ENCODE peak calls at places on chromosome 22, in eight cellular contexts. One of them, this sample, is unnamed.

GRCh38 chr22:27673839-27674238 is 127.7 kb downstream of the MN1 start:
- DNase-seq in GM04503: no peak
- DNase-seq in stimulated activated CD4-positive, alpha-beta T cell treated with anti-CD3 and anti-CD28 coated beads, TNF-alpha, amount 100 ng/mL, for 1 hour: no peak
- DNase-seq in H9: no peak
- DNase-seq in skeletal muscle cell: no peak
- DNase-seq in activated CD4-positive, alpha-beta T cell treated with anti-CD3 and anti-CD28 coated beads for 4 hours: no peak
- DNase-seq in NCI-H460: no peak
- DNase-seq in HCT116: no peak
- DNase-seq in this sample: no peak

GRCh38 chr22:23939017-23939357 is 22.0 kb downstream of the GSTT2B start:
- DNase-seq in GM04503: no peak
- DNase-seq in stimulated activated CD4-positive, alpha-beta T cell treated with anti-CD3 and anti-CD28 coated beads, TNF-alpha, amount 100 ng/mL, for 1 hour: no peak
- DNase-seq in H9: no peak
- DNase-seq in skeletal muscle cell: no peak
- DNase-seq in activated CD4-positive, alpha-beta T cell treated with anti-CD3 and anti-CD28 coated beads for 4 hours: no peak
- DNase-seq in NCI-H460: no peak
- DNase-seq in HCT116: no peak
- DNase-seq in this sample: no peak

GRCh38 chr22:41885116-41885515 is 29.8 kb downstream of the SHISA8 start:
- DNase-seq in GM04503: no peak
- DNase-seq in stimulated activated CD4-positive, alpha-beta T cell treated with anti-CD3 and anti-CD28 coated beads, TNF-alpha, amount 100 ng/mL, for 1 hour: no peak
- DNase-seq in H9: no peak
- DNase-seq in skeletal muscle cell: no peak
- DNase-seq in activated CD4-positive, alpha-beta T cell treated with anti-CD3 and anti-CD28 coated beads for 4 hours: no peak
- DNase-seq in NCI-H460: no peak
- DNase-seq in HCT116: no peak
- DNase-seq in this sample: no peak

GRCh38 chr22:23119492-23120414 is 22.0 kb downstream of the RSPH14 start:
- DNase-seq in GM04503: no peak
- DNase-seq in stimulated activated CD4-positive, alpha-beta T cell treated with anti-CD3 and anti-CD28 coated beads, TNF-alpha, amount 100 ng/mL, for 1 hour: peak; percentile 29
- DNase-seq in H9: no peak
- DNase-seq in skeletal muscle cell: no peak
- DNase-seq in activated CD4-positive, alpha-beta T cell treated with anti-CD3 and anti-CD28 coated beads for 4 hours: peak; percentile 50
- DNase-seq in NCI-H460: no peak
- DNase-seq in HCT116: no peak
- DNase-seq in this sample: no peak

GRCh38 chr22:16824718-16825687 is at the start of gene XKR3:
- DNase-seq in GM04503: no peak
- DNase-seq in stimulated activated CD4-positive, alpha-beta T cell treated with anti-CD3 and anti-CD28 coated beads, TNF-alpha, amount 100 ng/mL, for 1 hour: no peak
- DNase-seq in H9: no peak
- DNase-seq in skeletal muscle cell: no peak
- DNase-seq in activated CD4-positive, alpha-beta T cell treated with anti-CD3 and anti-CD28 coated beads for 4 hours: no peak
- DNase-seq in NCI-H460: no peak
- DNase-seq in HCT116: no peak
- DNase-seq in this sample: no peak

GRCh38 chr22:39363751-39364484 is 14.1 kb downstream of the SYNGR1 start:
- DNase-seq in GM04503: no peak
- DNase-seq in stimulated activated CD4-positive, alpha-beta T cell treated with anti-CD3 and anti-CD28 coated beads, TNF-alpha, amount 100 ng/mL, for 1 hour: no peak
- DNase-seq in H9: peak; percentile 23
- DNase-seq in skeletal muscle cell: no peak
- DNase-seq in activated CD4-positive, alpha-beta T cell treated with anti-CD3 and anti-CD28 coated beads for 4 hours: no peak
- DNase-seq in NCI-H460: no peak
- DNase-seq in HCT116: no peak
- DNase-seq in this sample: no peak

GRCh38 chr22:19590696-19591095 is 66.5 kb upstream of the CLDN5 start:
- DNase-seq in GM04503: no peak
- DNase-seq in stimulated activated CD4-positive, alpha-beta T cell treated with anti-CD3 and anti-CD28 coated beads, TNF-alpha, amount 100 ng/mL, for 1 hour: no peak
- DNase-seq in H9: no peak
- DNase-seq in skeletal muscle cell: no peak
- DNase-seq in activated CD4-positive, alpha-beta T cell treated with anti-CD3 and anti-CD28 coated beads for 4 hours: no peak
- DNase-seq in NCI-H460: no peak
- DNase-seq in HCT116: no peak
- DNase-seq in this sample: no peak

GRCh38 chr22:26587991-26588613 is 1.8 kb downstream of the TPST2 start:
- DNase-seq in GM04503: no peak
- DNase-seq in stimulated activated CD4-positive, alpha-beta T cell treated with anti-CD3 and anti-CD28 coated beads, TNF-alpha, amount 100 ng/mL, for 1 hour: no peak
- DNase-seq in H9: no peak
- DNase-seq in skeletal muscle cell: no peak
- DNase-seq in activated CD4-positive, alpha-beta T cell treated with anti-CD3 and anti-CD28 coated beads for 4 hours: no peak
- DNase-seq in NCI-H460: no peak
- DNase-seq in HCT116: no peak
- DNase-seq in this sample: no peak

GRCh38 chr22:38312261-38312800 is 4.9 kb downstream of the CSNK1E start:
- DNase-seq in GM04503: no peak
- DNase-seq in stimulated activated CD4-positive, alpha-beta T cell treated with anti-CD3 and anti-CD28 coated beads, TNF-alpha, amount 100 ng/mL, for 1 hour: no peak
- DNase-seq in H9: no peak
- DNase-seq in skeletal muscle cell: no peak
- DNase-seq in activated CD4-positive, alpha-beta T cell treated with anti-CD3 and anti-CD28 coated beads for 4 hours: no peak
- DNase-seq in NCI-H460: no peak
- DNase-seq in HCT116: no peak
- DNase-seq in this sample: no peak

GRCh38 chr22:38860291-38861169 is 11.5 kb downstream of the CBX6 start:
- DNase-seq in GM04503: no peak
- DNase-seq in stimulated activated CD4-positive, alpha-beta T cell treated with anti-CD3 and anti-CD28 coated beads, TNF-alpha, amount 100 ng/mL, for 1 hour: no peak
- DNase-seq in H9: peak; percentile 71
- DNase-seq in skeletal muscle cell: no peak
- DNase-seq in activated CD4-positive, alpha-beta T cell treated with anti-CD3 and anti-CD28 coated beads for 4 hours: no peak
- DNase-seq in NCI-H460: no peak
- DNase-seq in HCT116: no peak
- DNase-seq in this sample: no peak

GRCh38 chr22:37681556-37682049 is 4.5 kb upstream of the NOL12 start:
- DNase-seq in GM04503: no peak
- DNase-seq in stimulated activated CD4-positive, alpha-beta T cell treated with anti-CD3 and anti-CD28 coated beads, TNF-alpha, amount 100 ng/mL, for 1 hour: peak; percentile 49
- DNase-seq in H9: peak; percentile 83
- DNase-seq in skeletal muscle cell: peak; percentile 34
- DNase-seq in activated CD4-positive, alpha-beta T cell treated with anti-CD3 and anti-CD28 coated beads for 4 hours: peak; percentile 74
- DNase-seq in NCI-H460: peak; percentile 67
- DNase-seq in HCT116: peak; percentile 62
- DNase-seq in this sample: peak; percentile 67

GRCh38 chr22:37534445-37534844 is 15.2 kb upstream of the CARD10 start:
- DNase-seq in GM04503: no peak
- DNase-seq in stimulated activated CD4-positive, alpha-beta T cell treated with anti-CD3 and anti-CD28 coated beads, TNF-alpha, amount 100 ng/mL, for 1 hour: no peak
- DNase-seq in H9: no peak
- DNase-seq in skeletal muscle cell: no peak
- DNase-seq in activated CD4-positive, alpha-beta T cell treated with anti-CD3 and anti-CD28 coated beads for 4 hours: no peak
- DNase-seq in NCI-H460: no peak
- DNase-seq in HCT116: no peak
- DNase-seq in this sample: no peak

GRCh38 chr22:41216984-41217383 is 11.9 kb downstream of the L3MBTL2 start:
- DNase-seq in GM04503: no peak
- DNase-seq in stimulated activated CD4-positive, alpha-beta T cell treated with anti-CD3 and anti-CD28 coated beads, TNF-alpha, amount 100 ng/mL, for 1 hour: no peak
- DNase-seq in H9: no peak
- DNase-seq in skeletal muscle cell: no peak
- DNase-seq in activated CD4-positive, alpha-beta T cell treated with anti-CD3 and anti-CD28 coated beads for 4 hours: no peak
- DNase-seq in NCI-H460: no peak
- DNase-seq in HCT116: no peak
- DNase-seq in this sample: no peak

GRCh38 chr22:38731703-38732161 is 24.1 kb downstream of the SUN2 start:
- DNase-seq in GM04503: no peak
- DNase-seq in stimulated activated CD4-positive, alpha-beta T cell treated with anti-CD3 and anti-CD28 coated beads, TNF-alpha, amount 100 ng/mL, for 1 hour: no peak
- DNase-seq in H9: no peak
- DNase-seq in skeletal muscle cell: no peak
- DNase-seq in activated CD4-positive, alpha-beta T cell treated with anti-CD3 and anti-CD28 coated beads for 4 hours: no peak
- DNase-seq in NCI-H460: no peak
- DNase-seq in HCT116: no peak
- DNase-seq in this sample: no peak

GRCh38 chr22:39408173-39408572 is 8.6 kb downstream of the TAB1 start:
- DNase-seq in GM04503: no peak
- DNase-seq in stimulated activated CD4-positive, alpha-beta T cell treated with anti-CD3 and anti-CD28 coated beads, TNF-alpha, amount 100 ng/mL, for 1 hour: no peak
- DNase-seq in H9: no peak
- DNase-seq in skeletal muscle cell: no peak
- DNase-seq in activated CD4-positive, alpha-beta T cell treated with anti-CD3 and anti-CD28 coated beads for 4 hours: no peak
- DNase-seq in NCI-H460: no peak
- DNase-seq in HCT116: no peak
- DNase-seq in this sample: no peak

GRCh38 chr22:18987765-18988164 is 51.7 kb upstream of the PRODH start:
- DNase-seq in GM04503: no peak
- DNase-seq in stimulated activated CD4-positive, alpha-beta T cell treated with anti-CD3 and anti-CD28 coated beads, TNF-alpha, amount 100 ng/mL, for 1 hour: no peak
- DNase-seq in H9: peak; percentile 77
- DNase-seq in skeletal muscle cell: no peak
- DNase-seq in activated CD4-positive, alpha-beta T cell treated with anti-CD3 and anti-CD28 coated beads for 4 hours: no peak
- DNase-seq in NCI-H460: no peak
- DNase-seq in HCT116: no peak
- DNase-seq in this sample: no peak

GRCh38 chr22:49260681-49261580 is 566.7 kb downstream of the BRD1 start:
- DNase-seq in GM04503: no peak
- DNase-seq in stimulated activated CD4-positive, alpha-beta T cell treated with anti-CD3 and anti-CD28 coated beads, TNF-alpha, amount 100 ng/mL, for 1 hour: no peak
- DNase-seq in H9: no peak
- DNase-seq in skeletal muscle cell: no peak
- DNase-seq in activated CD4-positive, alpha-beta T cell treated with anti-CD3 and anti-CD28 coated beads for 4 hours: no peak
- DNase-seq in NCI-H460: no peak
- DNase-seq in HCT116: no peak
- DNase-seq in this sample: no peak

GRCh38 chr22:19745155-19746133 is 15.1 kb upstream of the TBX1 start:
- DNase-seq in GM04503: no peak
- DNase-seq in stimulated activated CD4-positive, alpha-beta T cell treated with anti-CD3 and anti-CD28 coated beads, TNF-alpha, amount 100 ng/mL, for 1 hour: no peak
- DNase-seq in H9: no peak
- DNase-seq in skeletal muscle cell: peak; percentile 60
- DNase-seq in activated CD4-positive, alpha-beta T cell treated with anti-CD3 and anti-CD28 coated beads for 4 hours: no peak
- DNase-seq in NCI-H460: no peak
- DNase-seq in HCT116: no peak
- DNase-seq in this sample: no peak

GRCh38 chr22:50507991-50508884 is at the start of gene NCAPH2:
- DNase-seq in GM04503: no peak
- DNase-seq in stimulated activated CD4-positive, alpha-beta T cell treated with anti-CD3 and anti-CD28 coated beads, TNF-alpha, amount 100 ng/mL, for 1 hour: peak; percentile 96
- DNase-seq in H9: peak; percentile 98
- DNase-seq in skeletal muscle cell: peak; percentile 86
- DNase-seq in activated CD4-positive, alpha-beta T cell treated with anti-CD3 and anti-CD28 coated beads for 4 hours: peak; percentile 99
- DNase-seq in NCI-H460: peak; percentile 91
- DNase-seq in HCT116: peak; percentile 94
- DNase-seq in this sample: peak; percentile 92

GRCh38 chr22:36328635-36329216 is 59.0 kb downstream of the MYH9 start:
- DNase-seq in GM04503: peak; percentile 50
- DNase-seq in stimulated activated CD4-positive, alpha-beta T cell treated with anti-CD3 and anti-CD28 coated beads, TNF-alpha, amount 100 ng/mL, for 1 hour: no peak
- DNase-seq in H9: no peak
- DNase-seq in skeletal muscle cell: peak; percentile 83
- DNase-seq in activated CD4-positive, alpha-beta T cell treated with anti-CD3 and anti-CD28 coated beads for 4 hours: no peak
- DNase-seq in NCI-H460: no peak
- DNase-seq in HCT116: no peak
- DNase-seq in this sample: peak; percentile 69

GRCh38 chr22:39097098-39098020 is at the start of gene APOBEC3H:
- DNase-seq in GM04503: no peak
- DNase-seq in stimulated activated CD4-positive, alpha-beta T cell treated with anti-CD3 and anti-CD28 coated beads, TNF-alpha, amount 100 ng/mL, for 1 hour: no peak
- DNase-seq in H9: no peak
- DNase-seq in skeletal muscle cell: no peak
- DNase-seq in activated CD4-positive, alpha-beta T cell treated with anti-CD3 and anti-CD28 coated beads for 4 hours: peak; percentile 37
- DNase-seq in NCI-H460: no peak
- DNase-seq in HCT116: peak; percentile 16
- DNase-seq in this sample: no peak

GRCh38 chr22:28883917-28884753 is 763 bp downstream of the ZNRF3 start:
- DNase-seq in GM04503: no peak
- DNase-seq in stimulated activated CD4-positive, alpha-beta T cell treated with anti-CD3 and anti-CD28 coated beads, TNF-alpha, amount 100 ng/mL, for 1 hour: no peak
- DNase-seq in H9: peak; percentile 66
- DNase-seq in skeletal muscle cell: no peak
- DNase-seq in activated CD4-positive, alpha-beta T cell treated with anti-CD3 and anti-CD28 coated beads for 4 hours: peak; percentile 27
- DNase-seq in NCI-H460: no peak
- DNase-seq in HCT116: peak; percentile 12
- DNase-seq in this sample: no peak

GRCh38 chr22:49009359-49010063 is 818.2 kb downstream of the BRD1 start:
- DNase-seq in GM04503: no peak
- DNase-seq in stimulated activated CD4-positive, alpha-beta T cell treated with anti-CD3 and anti-CD28 coated beads, TNF-alpha, amount 100 ng/mL, for 1 hour: no peak
- DNase-seq in H9: peak; percentile 12
- DNase-seq in skeletal muscle cell: no peak
- DNase-seq in activated CD4-positive, alpha-beta T cell treated with anti-CD3 and anti-CD28 coated beads for 4 hours: no peak
- DNase-seq in NCI-H460: no peak
- DNase-seq in HCT116: no peak
- DNase-seq in this sample: no peak

GRCh38 chr22:23626286-23626975 is 5.7 kb downstream of the DRICH1 start:
- DNase-seq in GM04503: no peak
- DNase-seq in stimulated activated CD4-positive, alpha-beta T cell treated with anti-CD3 and anti-CD28 coated beads, TNF-alpha, amount 100 ng/mL, for 1 hour: no peak
- DNase-seq in H9: no peak
- DNase-seq in skeletal muscle cell: no peak
- DNase-seq in activated CD4-positive, alpha-beta T cell treated with anti-CD3 and anti-CD28 coated beads for 4 hours: no peak
- DNase-seq in NCI-H460: no peak
- DNase-seq in HCT116: no peak
- DNase-seq in this sample: no peak

GRCh38 chr22:20431520-20432237 is 5.9 kb downstream of the SCARF2 start:
- DNase-seq in GM04503: no peak
- DNase-seq in stimulated activated CD4-positive, alpha-beta T cell treated with anti-CD3 and anti-CD28 coated beads, TNF-alpha, amount 100 ng/mL, for 1 hour: no peak
- DNase-seq in H9: peak; percentile 59
- DNase-seq in skeletal muscle cell: no peak
- DNase-seq in activated CD4-positive, alpha-beta T cell treated with anti-CD3 and anti-CD28 coated beads for 4 hours: no peak
- DNase-seq in NCI-H460: no peak
- DNase-seq in HCT116: no peak
- DNase-seq in this sample: no peak

GRCh38 chr22:48979482-48979881 is 848.2 kb downstream of the BRD1 start:
- DNase-seq in GM04503: no peak
- DNase-seq in stimulated activated CD4-positive, alpha-beta T cell treated with anti-CD3 and anti-CD28 coated beads, TNF-alpha, amount 100 ng/mL, for 1 hour: no peak
- DNase-seq in H9: peak; percentile 60
- DNase-seq in skeletal muscle cell: no peak
- DNase-seq in activated CD4-positive, alpha-beta T cell treated with anti-CD3 and anti-CD28 coated beads for 4 hours: no peak
- DNase-seq in NCI-H460: no peak
- DNase-seq in HCT116: peak; percentile 26
- DNase-seq in this sample: no peak

GRCh38 chr22:19707347-19708322 is 6.7 kb upstream of the SEPTIN5 start:
- DNase-seq in GM04503: no peak
- DNase-seq in stimulated activated CD4-positive, alpha-beta T cell treated with anti-CD3 and anti-CD28 coated beads, TNF-alpha, amount 100 ng/mL, for 1 hour: no peak
- DNase-seq in H9: peak; percentile 28
- DNase-seq in skeletal muscle cell: no peak
- DNase-seq in activated CD4-positive, alpha-beta T cell treated with anti-CD3 and anti-CD28 coated beads for 4 hours: no peak
- DNase-seq in NCI-H460: no peak
- DNase-seq in HCT116: no peak
- DNase-seq in this sample: no peak

GRCh38 chr22:23219787-23220484 is 39.6 kb downstream of the BCR start:
- DNase-seq in GM04503: no peak
- DNase-seq in stimulated activated CD4-positive, alpha-beta T cell treated with anti-CD3 and anti-CD28 coated beads, TNF-alpha, amount 100 ng/mL, for 1 hour: no peak
- DNase-seq in H9: no peak
- DNase-seq in skeletal muscle cell: no peak
- DNase-seq in activated CD4-positive, alpha-beta T cell treated with anti-CD3 and anti-CD28 coated beads for 4 hours: peak; percentile 54
- DNase-seq in NCI-H460: no peak
- DNase-seq in HCT116: no peak
- DNase-seq in this sample: no peak

GRCh38 chr22:48238966-48239365 is 1476.5 kb downstream of the TBC1D22A start:
- DNase-seq in GM04503: no peak
- DNase-seq in stimulated activated CD4-positive, alpha-beta T cell treated with anti-CD3 and anti-CD28 coated beads, TNF-alpha, amount 100 ng/mL, for 1 hour: no peak
- DNase-seq in H9: no peak
- DNase-seq in skeletal muscle cell: no peak
- DNase-seq in activated CD4-positive, alpha-beta T cell treated with anti-CD3 and anti-CD28 coated beads for 4 hours: no peak
- DNase-seq in NCI-H460: no peak
- DNase-seq in HCT116: no peak
- DNase-seq in this sample: no peak

GRCh38 chr22:43820671-43821305 is 8.7 kb upstream of the EFCAB6 start:
- DNase-seq in GM04503: no peak
- DNase-seq in stimulated activated CD4-positive, alpha-beta T cell treated with anti-CD3 and anti-CD28 coated beads, TNF-alpha, amount 100 ng/mL, for 1 hour: no peak
- DNase-seq in H9: peak; percentile 27
- DNase-seq in skeletal muscle cell: no peak
- DNase-seq in activated CD4-positive, alpha-beta T cell treated with anti-CD3 and anti-CD28 coated beads for 4 hours: no peak
- DNase-seq in NCI-H460: no peak
- DNase-seq in HCT116: no peak
- DNase-seq in this sample: no peak

GRCh38 chr22:47123006-47123826 is 360.8 kb downstream of the TBC1D22A start:
- DNase-seq in GM04503: no peak
- DNase-seq in stimulated activated CD4-positive, alpha-beta T cell treated with anti-CD3 and anti-CD28 coated beads, TNF-alpha, amount 100 ng/mL, for 1 hour: no peak
- DNase-seq in H9: no peak
- DNase-seq in skeletal muscle cell: no peak
- DNase-seq in activated CD4-positive, alpha-beta T cell treated with anti-CD3 and anti-CD28 coated beads for 4 hours: no peak
- DNase-seq in NCI-H460: no peak
- DNase-seq in HCT116: no peak
- DNase-seq in this sample: no peak

GRCh38 chr22:22201185-22201924 is 43.2 kb upstream of the VPREB1 start:
- DNase-seq in GM04503: no peak
- DNase-seq in stimulated activated CD4-positive, alpha-beta T cell treated with anti-CD3 and anti-CD28 coated beads, TNF-alpha, amount 100 ng/mL, for 1 hour: no peak
- DNase-seq in H9: peak; percentile 60
- DNase-seq in skeletal muscle cell: peak; percentile 4
- DNase-seq in activated CD4-positive, alpha-beta T cell treated with anti-CD3 and anti-CD28 coated beads for 4 hours: peak; percentile 45
- DNase-seq in NCI-H460: peak; percentile 23
- DNase-seq in HCT116: no peak
- DNase-seq in this sample: no peak

GRCh38 chr22:33049125-33049729 is 9.0 kb downstream of the SYN3 start:
- DNase-seq in GM04503: peak; percentile 5
- DNase-seq in stimulated activated CD4-positive, alpha-beta T cell treated with anti-CD3 and anti-CD28 coated beads, TNF-alpha, amount 100 ng/mL, for 1 hour: peak; percentile 6
- DNase-seq in H9: peak; percentile 79
- DNase-seq in skeletal muscle cell: peak; percentile 22
- DNase-seq in activated CD4-positive, alpha-beta T cell treated with anti-CD3 and anti-CD28 coated beads for 4 hours: peak; percentile 45
- DNase-seq in NCI-H460: peak; percentile 43
- DNase-seq in HCT116: peak; percentile 44
- DNase-seq in this sample: peak; percentile 35

GRCh38 chr22:32618461-32619140 is 144.0 kb downstream of the FBXO7 start:
- DNase-seq in GM04503: no peak
- DNase-seq in stimulated activated CD4-positive, alpha-beta T cell treated with anti-CD3 and anti-CD28 coated beads, TNF-alpha, amount 100 ng/mL, for 1 hour: no peak
- DNase-seq in H9: no peak
- DNase-seq in skeletal muscle cell: no peak
- DNase-seq in activated CD4-positive, alpha-beta T cell treated with anti-CD3 and anti-CD28 coated beads for 4 hours: no peak
- DNase-seq in NCI-H460: no peak
- DNase-seq in HCT116: no peak
- DNase-seq in this sample: no peak